ENCODE peak calls at places on chromosomes 11 and 22, in seven cellular contexts. D, I, U, F, B, Q and P are unnamed samples.

GRCh38 chr11:120303004-120303637 is 22.0 kb upstream of the TLCD5 start:
- DNase-seq in Q (peak; percentile 15), D (peak; percentile 71), B (no peak), I (peak; percentile 79), U (peak; percentile 70), F (peak; percentile 50), P (peak; percentile 76)

GRCh38 chr11:57410287-57410686 is 16.6 kb downstream of the SLC43A3 start:
- DNase-seq in D (no peak), F (no peak), I (no peak), B (no peak), U (no peak), Q (no peak), P (no peak)

GRCh38 chr11:9529333-9529648 is 44.2 kb upstream of the WEE1 start:
- DNase-seq in D (no peak), F (no peak), B (no peak), U (no peak), Q (no peak), I (no peak), P (no peak)

GRCh38 chr11:126194121-126194543 is 17.3 kb downstream of the RPUSD4 start:
- DNase-seq in F (peak; percentile 23), I (peak; percentile 64), B (no peak), D (peak; percentile 49), Q (no peak), U (peak; percentile 47), P (peak; percentile 41)

GRCh38 chr11:57680552-57680874 is 12.6 kb downstream of the ZDHHC5 start:
- DNase-seq in I (no peak), B (no peak), Q (no peak), F (no peak), D (no peak), U (no peak), P (no peak)

GRCh38 chr11:68750197-68750987 is 928 bp downstream of the TESMIN start:
- DNase-seq in D (no peak), Q (no peak), B (peak; percentile 63), F (no peak), U (no peak), I (no peak), P (no peak)

GRCh38 chr11:10930224-10930960 is 72.5 kb upstream of the ZBED5 start:
- DNase-seq in F (no peak), U (peak; percentile 57), B (peak; percentile 67), Q (no peak), I (peak; percentile 31), D (no peak), P (no peak)

GRCh38 chr11:126477526-126478275 is 122.2 kb downstream of the ST3GAL4 start:
- DNase-seq in D (no peak), U (no peak), F (peak; percentile 16), B (no peak), Q (no peak), I (no peak), P (peak; percentile 75)

GRCh38 chr11:61635787-61636186 is 44.4 kb upstream of the DAGLA start:
- DNase-seq in D (no peak), Q (no peak), B (no peak), F (peak; percentile 28), U (peak; percentile 32), I (no peak), P (no peak)

GRCh38 chr22:22369962-22370265 is 125.3 kb downstream of the VPREB1 start:
- DNase-seq in U (no peak), D (peak; percentile 84), F (no peak), B (no peak), I (no peak), Q (no peak), P (no peak)

GRCh38 chr11:2578934-2579280 is 120.9 kb downstream of the KCNQ1OT1 start:
- DNase-seq in F (no peak), B (peak; percentile 32), D (no peak), I (no peak), U (no peak), Q (peak; percentile 2), P (no peak)

GRCh38 chr11:104319396-104319795 is 155.4 kb upstream of the PDGFD start:
- DNase-seq in B (no peak), Q (no peak), D (no peak), F (no peak), U (peak; percentile 2), I (no peak), P (no peak)

GRCh38 chr11:1879941-1880720 is 11.6 kb downstream of the PRR33 start:
- DNase-seq in D (no peak), B (peak; percentile 92), U (no peak), F (no peak), I (no peak), Q (no peak), P (no peak)

GRCh38 chr11:117535201-117535869 is 207.7 kb downstream of the CEP164 start:
- DNase-seq in B (peak; percentile 78), U (no peak), I (peak; percentile 88), D (no peak), Q (no peak), F (no peak), P (peak; percentile 35)

GRCh38 chr22:41345807-41346335 is 35.9 kb upstream of the TEF start:
- DNase-seq in B (no peak), D (no peak), I (no peak), Q (no peak), U (no peak), F (no peak), P (no peak)

GRCh38 chr22:40603088-40603605 is 33.4 kb downstream of the MRTFA start:
- DNase-seq in I (no peak), D (no peak), B (no peak), F (no peak), U (no peak), Q (no peak), P (no peak)

GRCh38 chr11:123585206-123585605 is 69.2 kb downstream of the SCN3B start:
- DNase-seq in Q (no peak), I (no peak), F (no peak), D (no peak), B (no peak), U (no peak), P (no peak)

GRCh38 chr11:94134651-94135512 is 6.2 kb downstream of the PANX1 start:
- DNase-seq in I (no peak), U (no peak), F (no peak), Q (no peak), D (no peak), B (peak; percentile 83), P (no peak)

GRCh38 chr11:12243511-12243910 is 133.1 kb downstream of the MICAL2 start:
- DNase-seq in B (no peak), D (no peak), I (no peak), U (peak; percentile 95), Q (no peak), F (peak; percentile 57), P (peak; percentile 57)

GRCh38 chr11:73463359-73463758 is 87.2 kb downstream of the RELT start:
- DNase-seq in I (no peak), Q (no peak), D (no peak), F (no peak), U (no peak), B (no peak), P (no peak)

GRCh38 chr22:45069925-45070324 is 60.1 kb upstream of the PHF21B start:
- DNase-seq in F (no peak), D (no peak), B (no peak), Q (no peak), I (no peak), U (no peak), P (no peak)

GRCh38 chr11:2577071-2578005 is 122.5 kb downstream of the KCNQ1OT1 start:
- DNase-seq in U (no peak), B (peak; percentile 59), I (no peak), F (no peak), D (no peak), Q (peak; percentile 3), P (no peak)

GRCh38 chr11:126104420-126104819 is 41.8 kb upstream of the CDON start:
- DNase-seq in Q (no peak), I (peak; percentile 52), F (no peak), B (no peak), D (no peak), U (peak; percentile 31), P (peak; percentile 15)